ENCODE peak calls at places on chromosomes 1 and 21, in seven cellular contexts. B, R, X, Q, H, M and I are unnamed samples.

GRCh38 chr1:31931241-31932225 is 6.6 kb downstream of the PTP4A2 start:
- DNase-seq in M (no peak), X (no peak), Q (no peak), B (peak; percentile 67), H (no peak), R (no peak), I (peak; percentile 57)

GRCh38 chr1:51916587-51917405 is 38.3 kb upstream of the NRDC start:
- DNase-seq in M (no peak), R (no peak), X (no peak), H (no peak), B (peak; percentile 62), Q (no peak), I (no peak)

GRCh38 chr1:84078108-84078823 is 65.8 kb upstream of the PRKACB start:
- DNase-seq in B (peak; percentile 36), M (peak; percentile 57), R (no peak), Q (peak; percentile 26), H (peak; percentile 90), X (no peak), I (peak; percentile 37)

GRCh38 chr21:43361493-43362296 is 65.2 kb downstream of the SIK1 start:
- DNase-seq in R (peak; percentile 89), B (peak; percentile 79), X (peak; percentile 71), Q (no peak), H (peak; percentile 87), M (peak; percentile 55), I (no peak)

GRCh38 chr1:42658880-42659337 is 686 bp downstream of the PPIH start:
- DNase-seq in B (peak; percentile 43), M (no peak), X (no peak), Q (no peak), H (no peak), R (no peak), I (no peak)

GRCh38 chr1:180482425-180483275 is 19.7 kb downstream of the ACBD6 start:
- DNase-seq in X (no peak), Q (no peak), M (no peak), R (no peak), B (peak; percentile 67), H (no peak), I (peak; percentile 76)

GRCh38 chr1:248793592-248793991 is 32.1 kb downstream of the SH3BP5L start:
- DNase-seq in R (no peak), Q (no peak), H (no peak), M (no peak), X (no peak), B (no peak), I (no peak)

GRCh38 chr1:162475539-162476185 is 22.0 kb upstream of the UHMK1 start:
- DNase-seq in M (no peak), X (no peak), R (no peak), H (no peak), B (no peak), Q (no peak), I (peak; percentile 8)

GRCh38 chr1:165824269-165824643 is 3.2 kb upstream of the UCK2 start:
- DNase-seq in B (no peak), R (no peak), M (no peak), X (no peak), Q (no peak), H (no peak), I (no peak)

GRCh38 chr21:42594616-42595280 is 58.7 kb upstream of the PDE9A start:
- DNase-seq in Q (no peak), R (no peak), H (no peak), M (no peak), X (no peak), B (no peak), I (no peak)

GRCh38 chr1:248825136-248825535 is 579 bp downstream of the SH3BP5L start:
- DNase-seq in X (no peak), M (no peak), Q (no peak), B (no peak), R (no peak), H (peak; percentile 87), I (no peak)

GRCh38 chr1:9106286-9106685 is 22.6 kb downstream of the GPR157 start:
- DNase-seq in R (no peak), H (peak; percentile 60), B (no peak), M (no peak), Q (no peak), X (no peak), I (no peak)

GRCh38 chr1:56585985-56586384 is 6.6 kb upstream of the PLPP3 start:
- DNase-seq in X (no peak), R (no peak), B (no peak), H (no peak), Q (no peak), M (no peak), I (no peak)

GRCh38 chr21:34018910-34019309 is 54.5 kb upstream of the MRPS6 start:
- DNase-seq in X (no peak), B (no peak), M (no peak), R (no peak), H (no peak), Q (no peak), I (no peak)

GRCh38 chr1:204380293-204380831 is 20.6 kb upstream of the PLEKHA6 start:
- DNase-seq in X (no peak), M (no peak), Q (no peak), H (no peak), R (peak; percentile 78), B (no peak), I (no peak)

GRCh38 chr1:19435181-19435580 is 50.2 kb downstream of the CAPZB start:
- DNase-seq in B (peak; percentile 81), Q (no peak), M (no peak), R (no peak), X (no peak), H (no peak), I (no peak)

GRCh38 chr1:35644204-35644603 is 2.9 kb upstream of the PSMB2 start:
- DNase-seq in B (no peak), X (no peak), Q (no peak), R (no peak), H (no peak), M (no peak), I (no peak)

GRCh38 chr1:35640380-35641232 is 720 bp downstream of the PSMB2 start:
- DNase-seq in X (no peak), M (no peak), R (no peak), Q (no peak), H (no peak), B (no peak), I (peak; percentile 66)

GRCh38 chr1:35642472-35642955 is 1.2 kb upstream of the PSMB2 start:
- DNase-seq in Q (peak; percentile 17), H (no peak), M (no peak), X (peak; percentile 8), R (no peak), B (no peak), I (peak; percentile 46)

GRCh38 chr1:35637401-35637809 is 3.9 kb downstream of the PSMB2 start:
- DNase-seq in B (peak; percentile 62), H (no peak), Q (no peak), X (no peak), R (no peak), M (no peak), I (peak; percentile 81)

DNA sequence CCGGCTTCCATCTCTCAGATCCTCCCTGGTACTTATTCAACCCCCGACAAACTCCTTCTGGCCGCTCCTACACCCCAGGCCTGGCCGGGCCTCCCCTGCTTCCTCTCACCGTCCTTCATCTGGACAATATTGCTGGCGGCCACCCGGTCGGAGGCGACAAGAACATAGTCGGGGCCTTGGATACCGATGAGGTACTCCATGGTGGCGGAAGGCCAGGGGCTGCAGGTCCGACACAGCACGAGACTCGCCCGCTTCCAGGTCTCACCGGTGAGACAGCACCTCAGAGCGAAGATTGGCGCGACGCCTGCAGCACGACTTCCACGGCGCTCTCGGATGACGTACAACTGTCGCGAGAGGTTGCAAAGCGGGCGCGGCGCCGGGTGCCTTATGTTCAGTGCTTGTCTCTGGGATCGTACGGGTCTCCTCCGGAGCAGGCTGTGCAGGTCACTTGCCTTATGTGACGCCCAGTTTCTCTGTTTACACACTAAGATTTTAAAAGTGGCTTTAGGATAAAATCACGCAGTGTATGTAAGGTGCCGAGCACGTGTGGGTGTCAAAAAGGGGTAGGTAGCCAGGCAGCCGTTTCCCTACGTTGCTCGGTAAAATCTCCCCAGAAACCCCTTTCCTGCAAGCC is at the start of gene PSMB2:
- DNase-seq in R (peak; percentile 95), B (peak; percentile 94), Q (peak; percentile 96), X (peak; percentile 98), M (peak; percentile 97), H (peak; percentile 98), I (peak; percentile 99)
- TF ChIP-seq POLR2A in R (peak; percentile 62), B (peak; percentile 83), Q (peak; percentile 73), X (peak; percentile 82), M (no peak), H (no peak), I (peak; percentile 97)

GRCh38 chr1:12078938-12079861 is 16.1 kb downstream of the TNFRSF8 start:
- DNase-seq in M (peak; percentile 73), Q (no peak), H (peak; percentile 67), R (no peak), B (peak; percentile 47), X (no peak), I (peak; percentile 23)
- TF ChIP-seq POLR2A in M (no peak), Q (no peak), H (no peak), R (no peak), B (no peak), X (no peak), I (no peak)

GRCh38 chr1:41509270-41509671 is 24.8 kb upstream of the EDN2 start:
- DNase-seq in H (no peak), M (no peak), R (no peak), X (no peak), Q (no peak), B (no peak), I (no peak)
- TF ChIP-seq POLR2A in H (no peak), M (no peak), R (no peak), X (no peak), Q (no peak), B (no peak), I (no peak)

GRCh38 chr21:46228345-46229051 is at the start of gene LSS:
- DNase-seq in H (peak; percentile 100), B (peak; percentile 97), M (peak; percentile 97), Q (peak; percentile 99), X (peak; percentile 99), R (peak; percentile 95), I (peak; percentile 94)

GRCh38 chr21:46226920-46227599 is 1.5 kb downstream of the LSS start:
- DNase-seq in R (no peak), H (peak; percentile 66), X (no peak), Q (no peak), B (peak; percentile 78), M (peak; percentile 40), I (peak; percentile 26)

GRCh38 chr21:46229923-46230260 is 1.3 kb upstream of the LSS start:
- DNase-seq in M (no peak), H (no peak), R (no peak), X (no peak), B (no peak), Q (no peak), I (no peak)

GRCh38 chr21:46227811-46228344 is 696 bp downstream of the LSS start:
- DNase-seq in H (peak; percentile 84), Q (no peak), M (no peak), B (no peak), R (no peak), X (no peak), I (peak; percentile 27)

DNA sequence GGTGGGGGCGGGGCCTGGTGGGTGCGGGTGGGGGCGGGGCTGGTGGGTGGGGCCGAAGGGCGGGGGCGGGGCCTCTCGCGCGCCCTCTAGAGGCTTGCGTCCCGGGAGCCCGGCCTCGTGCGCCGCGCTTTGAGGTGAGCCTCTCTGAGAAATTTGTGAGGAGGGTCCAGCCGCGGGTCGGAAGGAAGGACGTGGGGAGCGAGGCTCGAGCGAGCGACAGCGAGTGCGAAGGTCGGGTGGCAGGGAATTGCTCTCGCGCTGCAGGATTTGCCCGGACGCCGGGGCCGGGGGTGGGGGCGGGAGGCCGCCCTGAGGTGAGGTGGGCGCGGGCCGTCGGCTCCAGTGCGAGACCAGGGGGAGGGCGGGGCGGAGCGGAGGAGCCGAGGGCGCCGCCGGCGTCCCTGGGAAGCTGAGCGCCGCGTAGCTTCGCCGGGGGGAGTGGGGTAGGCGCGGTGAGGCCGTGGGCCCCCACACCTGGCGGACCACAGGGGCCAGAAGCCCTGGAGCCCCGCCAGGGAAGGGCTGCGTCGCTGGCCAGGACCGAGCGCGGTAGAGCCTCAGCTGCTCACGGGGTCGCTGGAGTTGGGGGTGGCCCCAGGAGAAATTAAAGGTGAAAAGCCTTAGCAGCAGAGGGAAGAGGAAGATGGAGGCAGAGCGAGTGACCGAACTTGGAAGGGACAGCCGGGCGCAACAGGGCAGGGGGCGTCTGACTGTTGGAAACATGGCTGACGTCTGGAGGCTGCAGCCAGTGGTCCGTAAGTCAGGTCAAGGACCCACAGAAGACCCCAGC is 754 bp upstream of the LSS start:
- DNase-seq in Q (peak; percentile 56), B (no peak), M (no peak), X (no peak), H (peak; percentile 94), R (no peak), I (no peak)
- TF ChIP-seq POLR2A in Q (no peak), B (no peak), M (no peak), X (no peak), H (no peak), R (no peak), I (no peak)